ENCODE peak calls at places on chromosomes 7 and 10, in six cellular contexts. B, M, V, W, C and S are unnamed samples.
A peak's percentile ranks its signal among the peaks of the same experiment; 100 is the strongest.

GRCh38 chr7:74625446-74625845 is 32.1 kb upstream of the GTF2I start:
- DNase-seq in V (no peak), M (no peak), W (peak; percentile 26), C (no peak), B (peak; percentile 23), S (no peak)

GRCh38 chr10:33066558-33067236 is 108.7 kb upstream of the ITGB1 start:
- DNase-seq in C (no peak), B (no peak), W (no peak), M (no peak), V (peak; percentile 13), S (no peak)

GRCh38 chr7:45176091-45176490 is 18.5 kb downstream of the RAMP3 start:
- DNase-seq in B (no peak), M (no peak), C (no peak), W (no peak), V (no peak), S (peak; percentile 26)

GRCh38 chr10:110005716-110006115 is 2.1 kb upstream of the ADD3 start:
- DNase-seq in C (no peak), V (peak; percentile 57), W (peak; percentile 74), M (no peak), B (peak; percentile 18), S (no peak)

GRCh38 chr10:5775705-5776104 is 37.5 kb downstream of the GDI2 start:
- DNase-seq in B (no peak), C (no peak), M (no peak), W (no peak), V (no peak), S (peak; percentile 81)

GRCh38 chr7:28782362-28782761 is 175.8 kb downstream of the TRIL start:
- DNase-seq in B (no peak), V (no peak), C (no peak), M (no peak), W (no peak), S (no peak)

GRCh38 chr7:96069361-96069760 is 252.5 kb downstream of the SLC25A13 start:
- DNase-seq in W (no peak), V (no peak), M (no peak), C (no peak), B (no peak), S (no peak)

GRCh38 chr10:132958886-132959295 is 16.5 kb upstream of the CFAP46 start:
- DNase-seq in B (no peak), V (peak; percentile 79), C (no peak), M (no peak), W (no peak), S (no peak)

GRCh38 chr10:12448729-12449391 is 99.5 kb downstream of the CAMK1D start:
- DNase-seq in V (no peak), B (peak; percentile 33), W (peak; percentile 69), M (no peak), C (no peak), S (peak; percentile 63)

GRCh38 chr10:83991986-83992753 is 147.1 kb upstream of the GHITM start:
- DNase-seq in W (no peak), V (peak; percentile 53), B (no peak), C (peak; percentile 58), M (no peak), S (no peak)

GRCh38 chr7:126790763-126791162 is 462.0 kb downstream of the GRM8 start:
- DNase-seq in V (no peak), M (no peak), B (no peak), W (no peak), C (no peak), S (no peak)

GRCh38 chr10:68171539-68172080 is 60.3 kb downstream of the ATOH7 start:
- DNase-seq in C (no peak), W (no peak), M (no peak), V (no peak), B (no peak), S (no peak)

DNA sequence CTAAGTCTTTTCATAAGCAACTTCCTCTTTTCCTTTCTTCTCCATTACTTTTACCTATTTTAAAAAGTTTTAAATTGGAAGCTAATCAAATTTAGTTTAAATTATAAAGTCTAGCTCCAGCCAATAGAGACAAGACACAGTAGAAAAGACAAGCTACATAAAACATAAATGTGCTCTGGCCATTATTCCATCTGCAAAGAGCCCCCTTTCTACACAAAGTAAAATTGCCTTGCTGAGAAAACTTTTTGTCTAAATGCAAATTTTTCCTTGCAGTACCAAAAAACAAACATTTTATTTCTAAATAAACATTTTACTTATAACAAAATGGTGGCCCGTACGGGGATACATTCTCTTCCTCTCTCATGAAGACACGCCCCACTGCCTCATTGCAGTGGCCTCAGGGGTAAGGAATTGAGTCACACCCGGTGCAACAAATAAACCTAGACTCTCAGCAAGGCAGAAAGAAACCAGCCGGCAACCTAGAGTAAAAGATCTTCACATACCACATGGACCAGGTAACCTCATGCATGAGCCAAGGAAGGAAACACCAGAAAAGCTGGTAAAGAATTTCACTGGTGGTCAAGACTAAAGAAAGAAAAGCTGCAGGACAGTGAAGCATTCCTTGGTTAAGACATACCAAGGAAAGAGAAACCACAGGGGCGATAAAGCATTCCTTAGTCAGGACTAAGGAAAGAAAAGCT is 71.6 kb upstream of the ZNF746 start:
- DNase-seq in W (no peak), C (no peak), M (no peak), V (no peak), B (no peak), S (no peak)
- H3K9me3 ChIP-seq in W (peaks cover 21% of the 10 kb centered on the region), C (peaks cover 4% of the 10 kb centered on the region), M (peaks cover 43% of the 10 kb centered on the region), V (no peaks in the 10 kb centered on the region), B (peaks cover 57% of the 10 kb centered on the region), S (peaks cover 20% of the 10 kb centered on the region)

GRCh38 chr10:66398653-66399052 is 527.2 kb upstream of the LRRTM3 start:
- DNase-seq in M (no peak), C (no peak), W (no peak), B (no peak), V (no peak), S (no peak)

GRCh38 chr10:66390926-66391325 is 534.9 kb upstream of the LRRTM3 start:
- DNase-seq in W (no peak), C (no peak), V (no peak), M (no peak), B (no peak), S (no peak)

DNA sequence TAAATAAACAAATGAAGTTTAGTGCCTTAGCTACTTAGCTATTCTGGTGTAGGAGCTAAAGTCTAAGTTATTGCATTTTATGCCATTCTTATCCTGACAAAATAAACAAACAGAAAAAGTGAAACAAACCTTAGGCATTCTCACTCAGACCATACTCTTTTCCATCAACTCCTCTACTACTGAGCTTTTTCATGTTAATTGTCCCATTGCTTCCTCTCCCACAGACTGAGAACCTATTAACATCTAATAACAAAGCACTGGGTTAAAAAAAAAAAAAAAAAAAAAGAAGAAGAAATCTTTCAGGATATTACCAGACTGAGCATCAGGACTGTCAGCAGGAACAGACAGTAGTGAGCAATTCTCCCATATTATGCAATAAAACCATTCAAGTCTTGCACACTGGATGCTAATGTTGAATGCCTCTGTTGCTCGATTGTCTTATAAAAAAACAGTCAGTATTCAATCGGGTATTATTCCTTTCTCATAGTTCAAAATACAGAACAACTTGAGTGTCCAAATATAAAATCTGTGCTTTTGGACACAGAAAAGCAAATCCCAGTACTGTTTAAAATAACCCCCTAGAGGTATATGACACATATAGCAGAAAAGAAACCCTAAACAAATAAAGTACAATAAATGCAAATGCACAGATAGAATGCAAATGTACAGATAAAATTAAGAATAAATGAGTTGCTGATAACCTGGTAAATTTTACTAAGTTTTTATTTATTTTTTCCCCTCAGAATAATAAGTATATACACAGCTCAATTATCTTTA is 531.4 kb upstream of the LRRTM3 start:
- DNase-seq in B (no peak), V (no peak), W (no peak), M (no peak), C (no peak), S (no peak)
- TF ChIP-seq CTCF in B (no peak), V (no peak), W (no peak), M (no peak), C (no peak), S (no peak)

GRCh38 chr10:26781797-26782196 is 79.0 kb downstream of the ABI1 start:
- DNase-seq in M (no peak), V (no peak), C (no peak), W (no peak), B (no peak), S (no peak)
- H3K27ac ChIP-seq in M (peak overlapping the region; percentile 81), V (no peak overlapping the region), C (no peak overlapping the region), W (no peak overlapping the region), B (no peak overlapping the region), S (no peak overlapping the region)

GRCh38 chr10:48377751-48378585 is 71.5 kb downstream of the MAPK8 start:
- DNase-seq in M (no peak), W (no peak), V (no peak), B (no peak), C (no peak), S (no peak)
- H3K9me3 ChIP-seq in M (no peaks in the 10 kb centered on the region), W (no peaks in the 10 kb centered on the region), V (no peaks in the 10 kb centered on the region), B (peaks cover 43% of the 10 kb centered on the region), C (peaks cover 6% of the 10 kb centered on the region), S (peaks cover 18% of the 10 kb centered on the region)